ENCODE peak calls at places on chromosomes 2 and 18, in nine cellular contexts. One of them, this sample, is unnamed.

GRCh38 chr2:113791697-113792590 is 35.5 kb upstream of the SLC35F5 start:
- DNase-seq in stromal cell of bone marrow: no peak
- DNase-seq in SJSA1: peak
- DNase-seq in MV-4-11: peak
- DNase-seq in stimulated activated CD8-positive, alpha-beta memory T cell treated with anti-CD3 and anti-CD28 coated beads, Interleukin-15, amount 100 ng/mL, for 4 hours: no peak
- DNase-seq in hepatocyte: no peak
- DNase-seq in HTR-8/SVneo: no peak
- DNase-seq in lower lobe of right lung: no peak
- DNase-seq in amniotic stem cell: peak
- DNase-seq in this sample: no peak

GRCh38 chr2:21779786-21780185 is 656.0 kb downstream of the TDRD15 start:
- DNase-seq in lower lobe of right lung: no peak
- DNase-seq in HTR-8/SVneo: no peak
- DNase-seq in hepatocyte: no peak
- DNase-seq in stromal cell of bone marrow: no peak
- DNase-seq in amniotic stem cell: no peak
- DNase-seq in MV-4-11: no peak
- DNase-seq in SJSA1: no peak
- DNase-seq in stimulated activated CD8-positive, alpha-beta memory T cell treated with anti-CD3 and anti-CD28 coated beads, Interleukin-15, amount 100 ng/mL, for 4 hours: no peak
- DNase-seq in this sample: no peak

GRCh38 chr2:224023188-224023587 is 15.9 kb downstream of the SERPINE2 start:
- DNase-seq in MV-4-11: no peak
- DNase-seq in lower lobe of right lung: no peak
- DNase-seq in HTR-8/SVneo: no peak
- DNase-seq in SJSA1: peak
- DNase-seq in stimulated activated CD8-positive, alpha-beta memory T cell treated with anti-CD3 and anti-CD28 coated beads, Interleukin-15, amount 100 ng/mL, for 4 hours: no peak
- DNase-seq in stromal cell of bone marrow: peak
- DNase-seq in hepatocyte: peak
- DNase-seq in amniotic stem cell: no peak
- DNase-seq in this sample: no peak

GRCh38 chr2:205570641-205571040 is 111.7 kb upstream of the NRP2 start:
- DNase-seq in stimulated activated CD8-positive, alpha-beta memory T cell treated with anti-CD3 and anti-CD28 coated beads, Interleukin-15, amount 100 ng/mL, for 4 hours: no peak
- DNase-seq in lower lobe of right lung: no peak
- DNase-seq in amniotic stem cell: no peak
- DNase-seq in hepatocyte: no peak
- DNase-seq in SJSA1: no peak
- DNase-seq in HTR-8/SVneo: no peak
- DNase-seq in MV-4-11: no peak
- DNase-seq in stromal cell of bone marrow: no peak
- DNase-seq in this sample: no peak

GRCh38 chr2:82282111-82282882 is 1977.7 kb upstream of the LRRTM1 start:
- DNase-seq in lower lobe of right lung: no peak
- DNase-seq in HTR-8/SVneo: no peak
- DNase-seq in stimulated activated CD8-positive, alpha-beta memory T cell treated with anti-CD3 and anti-CD28 coated beads, Interleukin-15, amount 100 ng/mL, for 4 hours: no peak
- DNase-seq in MV-4-11: no peak
- DNase-seq in amniotic stem cell: no peak
- DNase-seq in hepatocyte: no peak
- DNase-seq in SJSA1: no peak
- DNase-seq in stromal cell of bone marrow: no peak
- DNase-seq in this sample: no peak

GRCh38 chr2:85790032-85790431 is 36.2 kb downstream of the ATOH8 start:
- DNase-seq in MV-4-11: no peak
- DNase-seq in SJSA1: no peak
- DNase-seq in hepatocyte: no peak
- DNase-seq in stromal cell of bone marrow: no peak
- DNase-seq in lower lobe of right lung: no peak
- DNase-seq in amniotic stem cell: no peak
- DNase-seq in stimulated activated CD8-positive, alpha-beta memory T cell treated with anti-CD3 and anti-CD28 coated beads, Interleukin-15, amount 100 ng/mL, for 4 hours: no peak
- DNase-seq in HTR-8/SVneo: no peak
- DNase-seq in this sample: no peak

GRCh38 chr2:201883559-201883958 is 77.2 kb downstream of the CDK15 start:
- DNase-seq in stimulated activated CD8-positive, alpha-beta memory T cell treated with anti-CD3 and anti-CD28 coated beads, Interleukin-15, amount 100 ng/mL, for 4 hours: no peak
- DNase-seq in HTR-8/SVneo: no peak
- DNase-seq in amniotic stem cell: no peak
- DNase-seq in SJSA1: no peak
- DNase-seq in MV-4-11: peak
- DNase-seq in stromal cell of bone marrow: no peak
- DNase-seq in lower lobe of right lung: no peak
- DNase-seq in hepatocyte: no peak
- DNase-seq in this sample: no peak

GRCh38 chr2:134461511-134461910 is 207.6 kb downstream of the MGAT5 start:
- DNase-seq in stromal cell of bone marrow: peak
- DNase-seq in SJSA1: peak
- DNase-seq in HTR-8/SVneo: no peak
- DNase-seq in lower lobe of right lung: no peak
- DNase-seq in stimulated activated CD8-positive, alpha-beta memory T cell treated with anti-CD3 and anti-CD28 coated beads, Interleukin-15, amount 100 ng/mL, for 4 hours: no peak
- DNase-seq in MV-4-11: peak
- DNase-seq in hepatocyte: no peak
- DNase-seq in amniotic stem cell: no peak
- DNase-seq in this sample: no peak

GRCh38 chr2:240716130-240716798 is 24.6 kb downstream of the AQP12A start:
- DNase-seq in hepatocyte: no peak
- DNase-seq in MV-4-11: no peak
- DNase-seq in HTR-8/SVneo: no peak
- DNase-seq in SJSA1: no peak
- DNase-seq in lower lobe of right lung: no peak
- DNase-seq in stimulated activated CD8-positive, alpha-beta memory T cell treated with anti-CD3 and anti-CD28 coated beads, Interleukin-15, amount 100 ng/mL, for 4 hours: no peak
- DNase-seq in amniotic stem cell: no peak
- DNase-seq in stromal cell of bone marrow: no peak
- DNase-seq in this sample: no peak

GRCh38 chr2:37742286-37742685 is 70.8 kb upstream of the CDC42EP3 start:
- DNase-seq in SJSA1: no peak
- DNase-seq in stimulated activated CD8-positive, alpha-beta memory T cell treated with anti-CD3 and anti-CD28 coated beads, Interleukin-15, amount 100 ng/mL, for 4 hours: no peak
- DNase-seq in hepatocyte: no peak
- DNase-seq in HTR-8/SVneo: no peak
- DNase-seq in amniotic stem cell: no peak
- DNase-seq in stromal cell of bone marrow: no peak
- DNase-seq in MV-4-11: no peak
- DNase-seq in lower lobe of right lung: no peak
- DNase-seq in this sample: no peak

GRCh38 chr18:45245036-45245638 is 370.1 kb upstream of the SLC14A2 start:
- DNase-seq in MV-4-11: no peak
- DNase-seq in stromal cell of bone marrow: peak
- DNase-seq in SJSA1: no peak
- DNase-seq in stimulated activated CD8-positive, alpha-beta memory T cell treated with anti-CD3 and anti-CD28 coated beads, Interleukin-15, amount 100 ng/mL, for 4 hours: no peak
- DNase-seq in hepatocyte: no peak
- DNase-seq in amniotic stem cell: no peak
- DNase-seq in lower lobe of right lung: no peak
- DNase-seq in HTR-8/SVneo: no peak
- DNase-seq in this sample: no peak

GRCh38 chr2:182368446-182368845 is 58.4 kb downstream of the PDE1A start:
- DNase-seq in hepatocyte: no peak
- DNase-seq in lower lobe of right lung: no peak
- DNase-seq in stimulated activated CD8-positive, alpha-beta memory T cell treated with anti-CD3 and anti-CD28 coated beads, Interleukin-15, amount 100 ng/mL, for 4 hours: no peak
- DNase-seq in MV-4-11: no peak
- DNase-seq in SJSA1: no peak
- DNase-seq in amniotic stem cell: no peak
- DNase-seq in stromal cell of bone marrow: peak
- DNase-seq in HTR-8/SVneo: no peak
- DNase-seq in this sample: no peak

GRCh38 chr2:237500681-237501424 is 13.8 kb downstream of the MLPH start:
- DNase-seq in HTR-8/SVneo: peak
- DNase-seq in stimulated activated CD8-positive, alpha-beta memory T cell treated with anti-CD3 and anti-CD28 coated beads, Interleukin-15, amount 100 ng/mL, for 4 hours: no peak
- DNase-seq in stromal cell of bone marrow: peak
- DNase-seq in SJSA1: peak
- DNase-seq in amniotic stem cell: peak
- DNase-seq in MV-4-11: peak
- DNase-seq in lower lobe of right lung: no peak
- DNase-seq in hepatocyte: peak
- DNase-seq in this sample: no peak

GRCh38 chr18:39835303-39836030 is 2119.6 kb upstream of the PIK3C3 start:
- DNase-seq in amniotic stem cell: no peak
- DNase-seq in hepatocyte: no peak
- DNase-seq in stimulated activated CD8-positive, alpha-beta memory T cell treated with anti-CD3 and anti-CD28 coated beads, Interleukin-15, amount 100 ng/mL, for 4 hours: no peak
- DNase-seq in HTR-8/SVneo: no peak
- DNase-seq in SJSA1: no peak
- DNase-seq in lower lobe of right lung: no peak
- DNase-seq in MV-4-11: no peak
- DNase-seq in stromal cell of bone marrow: no peak
- DNase-seq in this sample: no peak